ENCODE peak calls at places on chromosomes 13 and 19, in four cellular contexts. One of them, this sample, is unnamed.

GRCh38 chr13:83881917-83882625 is at the start of gene SLITRK1:
- DNase-seq in K562: peak; percentile 17
- DNase-seq in GM12878: peak; percentile 9
- DNase-seq in HepG2: no peak
- DNase-seq in this sample: peak; percentile 89

GRCh38 chr13:110454956-110455355 is 106.6 kb downstream of the RAB20 start:
- DNase-seq in GM12878: no peak
- DNase-seq in HepG2: no peak
- DNase-seq in K562: no peak
- DNase-seq in this sample: no peak

GRCh38 chr13:33968520-33969507 is 150.9 kb downstream of the RFC3 start:
- DNase-seq in GM12878: no peak
- DNase-seq in HepG2: peak; percentile 96
- DNase-seq in K562: no peak
- DNase-seq in this sample: no peak

GRCh38 chr13:46542833-46543232 is 10.1 kb upstream of the LRCH1 start:
- DNase-seq in GM12878: peak; percentile 39
- DNase-seq in K562: no peak
- DNase-seq in HepG2: no peak
- DNase-seq in this sample: no peak

GRCh38 chr19:46076031-46076880 is 35.5 kb upstream of the IGFL4 start:
- DNase-seq in K562: no peak
- DNase-seq in HepG2: no peak
- DNase-seq in GM12878: no peak
- DNase-seq in this sample: no peak

GRCh38 chr19:41937525-41937924 is 9.3 kb upstream of the ERFL start:
- DNase-seq in HepG2: no peak
- DNase-seq in K562: no peak
- DNase-seq in GM12878: no peak
- DNase-seq in this sample: no peak

GRCh38 chr13:26929971-26930730 is 169.6 kb upstream of the GPR12 start:
- DNase-seq in K562: peak; percentile 73
- DNase-seq in HepG2: peak; percentile 39
- DNase-seq in GM12878: no peak
- DNase-seq in this sample: peak; percentile 87

GRCh38 chr13:33743438-33744368 is 74.2 kb upstream of the RFC3 start:
- DNase-seq in HepG2: peak; percentile 10
- DNase-seq in K562: no peak
- DNase-seq in GM12878: peak; percentile 80
- DNase-seq in this sample: no peak

GRCh38 chr13:108220042-108220441 is 1.9 kb downstream of the ABHD13 start:
- DNase-seq in GM12878: no peak
- DNase-seq in HepG2: peak; percentile 9
- DNase-seq in K562: peak; percentile 12
- DNase-seq in this sample: no peak

GRCh38 chr19:56141416-56141992 is 417 bp downstream of the ZNF444 start:
- DNase-seq in HepG2: no peak
- DNase-seq in K562: peak; percentile 29
- DNase-seq in GM12878: no peak
- DNase-seq in this sample: no peak

DNA sequence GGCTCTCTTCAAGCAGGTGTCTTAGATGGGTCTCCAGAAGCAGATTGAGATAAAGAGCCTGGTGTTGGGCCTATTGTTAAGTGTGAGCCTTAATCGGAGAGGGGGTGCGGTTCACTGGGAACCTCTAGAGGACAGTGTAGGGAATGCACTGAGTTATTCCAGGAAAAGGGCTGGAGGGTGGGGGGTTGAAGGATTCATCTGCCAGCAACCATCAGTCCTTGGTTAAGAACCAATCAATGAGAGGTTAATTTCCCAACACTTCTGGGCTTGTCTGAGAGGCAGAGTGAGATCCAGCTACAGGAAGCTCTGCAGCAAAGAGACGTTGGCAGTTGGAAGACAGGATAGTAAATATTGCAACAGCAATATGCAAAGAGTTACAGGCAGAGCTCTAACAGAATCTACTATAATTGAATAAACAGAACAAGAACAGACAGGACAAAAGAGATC is 28.7 kb downstream of the CYP4F2 start:
- DNase-seq in HepG2: peak; percentile 60
- DNase-seq in K562: peak; percentile 75
- DNase-seq in GM12878: no peak
- DNase-seq in this sample: peak; percentile 65
- TF ChIP-seq FOXK2 in HepG2: no peak
- TF ChIP-seq FOXK2 in K562: no peak
- TF ChIP-seq FOXK2 in GM12878: no peak
- TF ChIP-seq FOXK2 in this sample: no peak

GRCh38 chr13:94192576-94192975 is 286.9 kb downstream of the DCT start:
- DNase-seq in K562: peak; percentile 1
- DNase-seq in HepG2: peak; percentile 30
- DNase-seq in GM12878: no peak
- DNase-seq in this sample: peak; percentile 73
- TF ChIP-seq FOXK2 in K562: no peak
- TF ChIP-seq FOXK2 in HepG2: no peak
- TF ChIP-seq FOXK2 in GM12878: no peak
- TF ChIP-seq FOXK2 in this sample: no peak

GRCh38 chr19:40059624-40060023 is 3.6 kb upstream of the ZNF780B start:
- DNase-seq in GM12878: no peak
- DNase-seq in K562: no peak
- DNase-seq in HepG2: no peak
- DNase-seq in this sample: no peak
- TF ChIP-seq FOXK2 in GM12878: no peak
- TF ChIP-seq FOXK2 in K562: no peak
- TF ChIP-seq FOXK2 in HepG2: no peak
- TF ChIP-seq FOXK2 in this sample: no peak

GRCh38 chr19:5989388-5990074 is 11.6 kb upstream of the RANBP3 start:
- DNase-seq in HepG2: no peak
- DNase-seq in GM12878: no peak
- DNase-seq in K562: no peak
- DNase-seq in this sample: no peak

GRCh38 chr19:5990289-5990797 is 12.4 kb upstream of the RANBP3 start:
- DNase-seq in K562: peak; percentile 68
- DNase-seq in GM12878: no peak
- DNase-seq in HepG2: no peak
- DNase-seq in this sample: peak; percentile 77

GRCh38 chr19:5992756-5993155 is 14.8 kb upstream of the RANBP3 start:
- DNase-seq in K562: no peak
- DNase-seq in GM12878: no peak
- DNase-seq in HepG2: no peak
- DNase-seq in this sample: no peak

GRCh38 chr19:5993516-5994406 is 15.8 kb upstream of the RANBP3 start:
- DNase-seq in GM12878: no peak
- DNase-seq in K562: no peak
- DNase-seq in HepG2: no peak
- DNase-seq in this sample: no peak

GRCh38 chr19:5991244-5991838 is 13.4 kb upstream of the RANBP3 start:
- DNase-seq in HepG2: no peak
- DNase-seq in GM12878: no peak
- DNase-seq in K562: peak; percentile 45
- DNase-seq in this sample: no peak
- TF ChIP-seq FOXK2 in HepG2: no peak
- TF ChIP-seq FOXK2 in GM12878: no peak
- TF ChIP-seq FOXK2 in K562: no peak
- TF ChIP-seq FOXK2 in this sample: no peak

GRCh38 chr13:23509781-23510543 is 60.2 kb upstream of the TNFRSF19 start:
- DNase-seq in GM12878: no peak
- DNase-seq in HepG2: no peak
- DNase-seq in K562: no peak
- DNase-seq in this sample: no peak

GRCh38 chr13:23505007-23505406 is 65.2 kb upstream of the TNFRSF19 start:
- DNase-seq in HepG2: no peak
- DNase-seq in K562: no peak
- DNase-seq in GM12878: no peak
- DNase-seq in this sample: no peak

GRCh38 chr13:23506071-23506820 is 64.0 kb upstream of the TNFRSF19 start:
- DNase-seq in HepG2: no peak
- DNase-seq in GM12878: no peak
- DNase-seq in K562: no peak
- DNase-seq in this sample: no peak

GRCh38 chr13:23504188-23504587 is 66.0 kb upstream of the TNFRSF19 start:
- DNase-seq in K562: no peak
- DNase-seq in GM12878: no peak
- DNase-seq in HepG2: no peak
- DNase-seq in this sample: no peak

DNA sequence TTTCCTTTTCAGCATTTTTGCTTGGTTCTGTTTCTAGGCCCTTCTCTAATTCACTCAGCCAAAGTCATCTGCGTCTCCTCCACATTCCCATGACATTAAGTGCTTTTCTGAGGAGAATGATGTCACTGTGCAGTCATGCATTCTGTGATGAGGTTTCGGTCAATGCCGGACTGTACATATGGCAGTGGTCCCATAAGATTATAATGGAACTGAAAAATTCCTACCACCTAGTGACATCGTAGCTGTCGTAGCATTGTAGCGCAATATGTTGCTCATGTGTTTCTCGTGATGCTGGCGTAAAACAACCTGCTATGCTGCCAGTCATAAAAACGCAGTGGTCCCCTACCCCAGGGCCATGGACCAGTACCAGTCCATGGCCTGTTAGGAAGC is 63.4 kb upstream of the TNFRSF19 start:
- DNase-seq in GM12878: no peak
- DNase-seq in K562: no peak
- DNase-seq in HepG2: no peak
- DNase-seq in this sample: no peak
- TF ChIP-seq FOXK2 in GM12878: no peak
- TF ChIP-seq FOXK2 in K562: no peak
- TF ChIP-seq FOXK2 in HepG2: no peak
- TF ChIP-seq FOXK2 in this sample: no peak

DNA sequence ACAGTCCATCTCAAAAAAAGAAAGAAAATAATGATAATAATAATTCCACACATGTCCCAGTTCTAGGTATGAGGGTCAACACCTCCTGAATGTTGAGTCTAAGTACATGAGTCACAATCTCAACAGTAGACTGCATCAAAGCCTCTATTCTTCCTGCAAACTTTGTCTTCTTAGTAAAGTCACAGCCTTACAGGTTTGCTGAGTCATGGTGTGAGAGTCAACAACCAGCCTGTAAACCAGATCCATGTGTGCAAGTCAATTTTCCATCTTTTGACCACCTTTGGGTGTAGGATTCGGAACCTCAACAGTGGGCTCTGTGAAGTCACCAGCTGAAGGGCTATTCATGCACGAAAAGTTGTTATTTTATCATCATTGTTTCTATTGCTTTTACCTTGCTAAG is 25.7 kb upstream of the ZNF729 start:
- DNase-seq in GM12878: no peak
- DNase-seq in HepG2: no peak
- DNase-seq in K562: no peak
- DNase-seq in this sample: no peak
- TF ChIP-seq FOXK2 in GM12878: no peak
- TF ChIP-seq FOXK2 in HepG2: no peak
- TF ChIP-seq FOXK2 in K562: no peak
- TF ChIP-seq FOXK2 in this sample: no peak

GRCh38 chr13:82693607-82694006 is 1188.7 kb downstream of the SLITRK1 start:
- DNase-seq in HepG2: no peak
- DNase-seq in K562: no peak
- DNase-seq in GM12878: no peak
- DNase-seq in this sample: no peak

GRCh38 chr13:82688400-82688999 is 1193.8 kb downstream of the SLITRK1 start:
- DNase-seq in K562: no peak
- DNase-seq in HepG2: no peak
- DNase-seq in GM12878: no peak
- DNase-seq in this sample: no peak
- TF ChIP-seq FOXK2 in K562: no peak
- TF ChIP-seq FOXK2 in HepG2: no peak
- TF ChIP-seq FOXK2 in GM12878: no peak
- TF ChIP-seq FOXK2 in this sample: no peak

GRCh38 chr13:40777166-40777956 is 6.4 kb upstream of the MRPS31 start:
- DNase-seq in GM12878: no peak
- DNase-seq in HepG2: peak; percentile 71
- DNase-seq in K562: peak; percentile 70
- DNase-seq in this sample: peak; percentile 37

GRCh38 chr13:40774672-40775071 is 3.7 kb upstream of the MRPS31 start:
- DNase-seq in K562: no peak
- DNase-seq in GM12878: no peak
- DNase-seq in HepG2: no peak
- DNase-seq in this sample: no peak

GRCh38 chr13:40776232-40776631 is 5.2 kb upstream of the MRPS31 start:
- DNase-seq in GM12878: no peak
- DNase-seq in HepG2: no peak
- DNase-seq in K562: no peak
- DNase-seq in this sample: no peak

GRCh38 chr13:40777957-40778235 is 6.9 kb upstream of the MRPS31 start:
- DNase-seq in HepG2: no peak
- DNase-seq in K562: no peak
- DNase-seq in GM12878: no peak
- DNase-seq in this sample: no peak

DNA sequence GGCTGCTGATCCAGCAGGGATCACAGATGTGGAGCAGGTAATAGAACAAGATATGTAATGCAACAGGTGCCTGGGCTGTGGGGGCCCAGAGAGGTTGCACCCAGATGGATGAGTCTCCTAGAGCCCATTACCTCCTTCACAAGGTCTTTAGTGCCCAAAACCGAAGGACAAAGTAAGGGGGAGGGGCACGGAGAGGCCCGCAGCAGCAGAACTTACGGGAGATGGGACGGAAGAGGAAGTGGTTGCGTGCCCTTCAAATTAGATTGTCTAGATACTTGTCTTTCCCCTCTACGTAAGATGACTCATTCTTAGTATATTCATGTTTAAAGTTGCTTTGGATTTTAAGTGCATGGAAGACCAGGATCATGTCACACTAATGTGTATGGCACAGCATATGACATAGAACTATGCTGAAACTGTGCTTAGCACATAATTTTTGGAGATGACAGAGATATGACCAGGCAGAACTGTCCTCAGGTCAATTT is 5.7 kb upstream of the MRPS31 start:
- DNase-seq in K562: peak; percentile 32
- DNase-seq in GM12878: no peak
- DNase-seq in HepG2: no peak
- DNase-seq in this sample: no peak
- TF ChIP-seq FOXK2 in K562: no peak
- TF ChIP-seq FOXK2 in GM12878: no peak
- TF ChIP-seq FOXK2 in HepG2: no peak
- TF ChIP-seq FOXK2 in this sample: no peak

This sample was measured in HEK293T.